ENCODE peak calls at places on chromosomes 13 and 19, in four cellular contexts. P, Y, H and N are unnamed samples.

GRCh38 chr19:53078668-53079067 is 24.6 kb downstream of the ZNF160 start:
- DNase-seq in P (no peak), Y (no peak), H (no peak), N (no peak)

GRCh38 chr13:80668452-80668851 is 327.5 kb upstream of the SPRY2 start:
- DNase-seq in Y (no peak), P (no peak), H (no peak), N (no peak)

GRCh38 chr13:76542176-76542575 is 344.0 kb downstream of the KCTD12 start:
- DNase-seq in Y (no peak), H (no peak), P (no peak), N (no peak)

GRCh38 chr13:99431927-99432636 is 69.2 kb upstream of the TM9SF2 start:
- DNase-seq in P (peak; percentile 85), Y (no peak), H (no peak), N (no peak)

GRCh38 chr19:14473073-14473790 is 1.9 kb downstream of the PTGER1 start:
- DNase-seq in Y (no peak), H (no peak), P (no peak), N (no peak)

GRCh38 chr19:14410054-14410774 is 8.9 kb downstream of the DDX39A start:
- DNase-seq in Y (no peak), H (no peak), P (no peak), N (no peak)

GRCh38 chr13:48629282-48629681 is 24.4 kb upstream of the CYSLTR2 start:
- DNase-seq in P (no peak), H (no peak), Y (no peak), N (no peak)

GRCh38 chr19:4229179-4229931 is at the start of gene EBI3:
- DNase-seq in P (peak; percentile 88), Y (no peak), H (no peak), N (no peak)

GRCh38 chr19:38030681-38031422 is 123.8 kb downstream of the SIPA1L3 start:
- DNase-seq in H (no peak), P (no peak), Y (no peak), N (no peak)

GRCh38 chr13:26699197-26699490 is 61.4 kb downstream of the GPR12 start:
- DNase-seq in Y (no peak), H (no peak), P (no peak), N (no peak)

GRCh38 chr13:32660227-32660626 is 74.0 kb downstream of the PDS5B start:
- DNase-seq in Y (no peak), P (no peak), H (no peak), N (no peak)

GRCh38 chr19:32206065-32206464 is 139.3 kb upstream of the ZNF507 start:
- DNase-seq in P (no peak), H (no peak), Y (no peak), N (no peak)

GRCh38 chr13:45511310-45512147 is 46.8 kb downstream of the COG3 start:
- DNase-seq in Y (peak; percentile 58), P (peak; percentile 24), H (no peak), N (no peak)

GRCh38 chr19:3863648-3864047 is 5.2 kb downstream of the ZFR2 start:
- DNase-seq in Y (no peak), H (no peak), P (no peak), N (no peak)

GRCh38 chr13:49497272-49497671 is 1.5 kb downstream of the PHF11 start:
- DNase-seq in H (no peak), Y (no peak), P (no peak), N (no peak)

GRCh38 chr19:33524024-33524664 is 2.6 kb upstream of the PEPD start:
- DNase-seq in Y (no peak), H (no peak), P (no peak), N (no peak)

GRCh38 chr19:33998739-33999345 is 173.5 kb upstream of the LSM14A start:
- DNase-seq in H (no peak), Y (peak; percentile 20), P (no peak), N (no peak)

GRCh38 chr13:43522788-43523187 is 264.0 kb downstream of the ENOX1 start:
- DNase-seq in P (no peak), Y (no peak), H (no peak), N (no peak)

GRCh38 chr19:34733266-34733825 is 697 bp upstream of the ZNF181 start:
- DNase-seq in H (peak; percentile 26), Y (no peak), P (no peak), N (peak; percentile 45)

GRCh38 chr19:57227461-57227860 is 3.4 kb upstream of the AURKC start:
- DNase-seq in H (no peak), Y (no peak), P (no peak), N (no peak)

GRCh38 chr13:93511011-93511410 is 284.4 kb downstream of the GPC6 start:
- DNase-seq in H (no peak), P (no peak), Y (no peak), N (no peak)

GRCh38 chr19:9309974-9310446 is 372 bp upstream of the ZNF699 start:
- DNase-seq in P (no peak), Y (peak; percentile 90), H (peak; percentile 80), N (peak; percentile 81)

GRCh38 chr19:41377977-41378707 is 1.8 kb downstream of the TMEM91 start:
- DNase-seq in Y (no peak), P (no peak), H (no peak), N (no peak)

GRCh38 chr19:48724796-48725753 is 5.5 kb upstream of the MAMSTR start:
- DNase-seq in P (no peak), Y (peak; percentile 57), H (no peak), N (no peak)

GRCh38 chr19:7654401-7654800 is 14.4 kb upstream of the RETN start:
- DNase-seq in P (no peak), H (no peak), Y (peak; percentile 33), N (no peak)

GRCh38 chr13:30971575-30971974 is 39.1 kb downstream of the TEX26 start:
- DNase-seq in Y (no peak), P (no peak), H (no peak), N (no peak)

GRCh38 chr19:3357731-3358391 is 8.5 kb upstream of the NFIC start:
- DNase-seq in P (no peak), H (no peak), Y (no peak), N (no peak)

GRCh38 chr13:39225860-39226259 is 187.6 kb downstream of the NHLRC3 start:
- DNase-seq in Y (no peak), H (no peak), P (no peak), N (no peak)

GRCh38 chr13:39226359-39226758 is 188.1 kb downstream of the NHLRC3 start:
- DNase-seq in Y (no peak), P (no peak), H (no peak), N (no peak)

GRCh38 chr13:39224841-39225240 is 186.6 kb downstream of the NHLRC3 start:
- DNase-seq in P (no peak), H (no peak), Y (peak; percentile 19), N (no peak)
- TF ChIP-seq CTCF in P (no peak), H (no peak), Y (no peak), N (no peak)

DNA sequence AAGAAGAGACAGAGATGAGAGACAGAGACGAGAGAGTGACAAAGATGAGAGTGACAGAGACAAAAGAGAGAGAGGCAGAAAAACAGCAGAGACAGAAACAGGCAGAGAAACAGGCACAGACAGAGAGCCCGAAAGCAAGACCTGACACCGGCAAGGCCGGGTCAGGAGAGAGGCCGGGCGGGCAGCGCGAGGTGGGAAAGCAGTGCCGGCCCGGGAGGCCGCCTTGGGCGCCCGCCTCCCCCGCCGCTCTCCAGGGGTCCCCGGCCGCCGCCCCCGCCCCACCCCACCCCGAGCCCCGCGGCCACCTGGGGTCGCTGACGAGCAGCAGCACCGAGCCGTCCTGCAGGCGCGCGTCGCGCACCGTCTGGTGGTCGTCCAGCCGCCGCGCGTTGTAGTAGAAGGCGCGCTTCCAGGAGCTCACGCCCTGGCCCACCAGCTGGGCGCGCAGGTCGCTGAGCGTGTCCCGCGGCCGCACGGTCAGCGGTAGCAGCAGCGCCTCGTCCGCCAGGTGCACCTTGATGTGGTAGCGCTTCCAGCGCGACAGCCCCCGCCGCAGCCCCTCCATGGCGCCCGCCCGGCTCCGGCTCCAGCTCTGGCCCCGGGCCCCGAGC is at the start of gene TINCR:
- DNase-seq in H (no peak), P (no peak), Y (no peak), N (no peak)
- TF ChIP-seq CTCF in H (no peak), P (no peak), Y (no peak), N (no peak)

GRCh38 chr13:112101360-112101930 is 34.5 kb downstream of the SOX1 start:
- DNase-seq in H (no peak), P (no peak), Y (no peak), N (no peak)

GRCh38 chr13:112104873-112105234 is 37.9 kb downstream of the SOX1 start:
- DNase-seq in Y (no peak), P (no peak), H (no peak), N (no peak)

GRCh38 chr13:112103971-112104872 is 37.3 kb downstream of the SOX1 start:
- DNase-seq in P (no peak), H (no peak), Y (no peak), N (no peak)

GRCh38 chr13:112103260-112103843 is 36.4 kb downstream of the SOX1 start:
- DNase-seq in P (no peak), H (no peak), Y (no peak), N (no peak)

GRCh38 chr13:112102243-112102642 is 35.3 kb downstream of the SOX1 start:
- DNase-seq in P (no peak), H (no peak), Y (peak; percentile 42), N (no peak)
- TF ChIP-seq CTCF in P (no peak), H (no peak), Y (no peak), N (no peak)

DNA sequence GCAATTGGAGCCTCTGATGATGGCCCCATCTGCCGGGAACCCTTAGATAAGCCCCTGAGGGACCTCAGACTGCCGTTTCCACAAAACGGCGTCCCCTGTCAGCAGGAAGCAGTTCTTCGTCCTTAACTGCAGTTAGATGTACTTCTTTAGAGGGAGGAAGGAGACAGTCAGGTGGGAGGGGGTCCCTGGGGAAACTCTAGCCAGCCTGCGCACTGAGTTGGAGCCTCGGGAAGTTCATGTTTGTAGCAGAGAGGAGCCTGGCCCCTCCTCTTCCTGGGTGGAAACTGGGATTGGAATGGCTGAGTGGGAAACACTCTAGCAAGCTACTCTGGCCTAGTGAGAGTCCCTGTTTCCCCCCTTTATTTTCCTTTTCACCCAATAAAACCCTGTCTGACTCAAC is 612.4 kb downstream of the PCDH9 start:
- DNase-seq in P (no peak), Y (no peak), H (no peak), N (no peak)
- TF ChIP-seq CTCF in P (no peak), Y (no peak), H (no peak), N (no peak)

GRCh38 chr19:39177736-39178135 is 19.0 kb upstream of the NCCRP1 start:
- DNase-seq in P (no peak), H (no peak), Y (no peak), N (no peak)

GRCh38 chr19:39174558-39175544 is 21.9 kb upstream of the NCCRP1 start:
- DNase-seq in H (no peak), Y (no peak), P (no peak), N (no peak)

GRCh38 chr19:39175564-39175963 is 21.2 kb upstream of the NCCRP1 start:
- DNase-seq in P (no peak), H (no peak), Y (no peak), N (no peak)

GRCh38 chr19:39178296-39179006 is 18.3 kb upstream of the NCCRP1 start:
- DNase-seq in Y (no peak), H (no peak), P (no peak), N (no peak)

DNA sequence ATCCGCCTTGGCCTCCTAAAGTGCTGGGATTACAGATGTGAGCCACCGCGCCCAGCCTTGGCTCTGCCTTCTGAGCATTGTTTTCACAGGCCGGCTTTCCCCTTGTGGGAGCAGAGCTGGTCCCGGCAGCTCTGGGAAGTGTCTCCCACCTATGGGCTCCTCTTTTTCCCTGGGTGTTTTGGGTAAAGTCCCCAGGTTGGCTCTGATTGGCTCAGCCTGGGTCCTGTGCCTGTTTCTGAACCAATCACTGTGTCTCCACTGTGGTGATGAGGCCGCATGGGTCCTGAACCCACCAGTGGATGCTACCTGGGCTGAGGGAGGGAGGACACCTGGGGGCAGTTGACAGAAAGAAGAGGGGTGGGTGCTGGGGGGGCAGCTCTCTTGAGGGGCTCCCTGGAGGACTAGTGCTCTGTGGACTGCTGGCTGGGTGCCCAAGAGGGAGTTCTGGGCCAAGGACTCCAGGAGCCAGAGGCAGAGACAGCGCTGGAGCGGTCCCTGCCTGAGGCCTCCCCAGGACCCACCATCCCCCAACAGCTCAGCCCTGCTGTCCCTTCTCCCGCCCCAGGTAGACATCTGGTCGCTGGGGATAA is 19.6 kb upstream of the NCCRP1 start:
- DNase-seq in Y (no peak), P (no peak), H (no peak), N (no peak)
- TF ChIP-seq CTCF in Y (no peak), P (no peak), H (no peak), N (no peak)